ENCODE peak calls at places on chromosomes 4 and X, in four cellular contexts. N is tibial artery, G is GM23338, S is fibroblast of the aortic adventitia. T is an unnamed sample.
A peak's percentile ranks its signal among the peaks of the same experiment; 100 is the strongest.

GRCh38 chr4:55069248-55069647 is 56.1 kb downstream of the KDR start:
- DNase-seq in N (no peak), G (no peak), S (peak; percentile 54), T (no peak)

GRCh38 chr4:2333356-2333841 is 71.5 kb upstream of the MXD4 start:
- DNase-seq in N (peak; percentile 58), G (no peak), S (no peak), T (no peak)

GRCh38 chr4:4859010-4859798 is at the start of gene MSX1:
- DNase-seq in N (peak; percentile 90), G (peak; percentile 95), S (peak; percentile 83), T (peak; percentile 89)

GRCh38 chr4:53012738-53013137 is 150.6 kb downstream of the RASL11B start:
- DNase-seq in N (no peak), G (no peak), S (peak; percentile 56), T (no peak)

GRCh38 chrX:44011505-44011904 is 38.3 kb upstream of the NDP start:
- DNase-seq in N (no peak), G (no peak), S (no peak), T (no peak)

GRCh38 chr4:119010909-119011606 is 122.4 kb downstream of the SYNPO2 start:
- DNase-seq in N (peak; percentile 91), G (no peak), S (peak; percentile 26), T (peak; percentile 87)

GRCh38 chr4:103150677-103151076 is 47.5 kb downstream of the CENPE start:
- DNase-seq in N (no peak), G (no peak), S (peak; percentile 29), T (no peak)

GRCh38 chr4:121693450-121693849 is 3.3 kb downstream of the ANXA5 start:
- DNase-seq in N (no peak), G (no peak), S (peak; percentile 50), T (no peak)

GRCh38 chr4:184826315-184827266 is 823 bp upstream of the ACSL1 start:
- DNase-seq in N (no peak), G (peak; percentile 41), S (no peak), T (peak; percentile 64)

GRCh38 chr4:23728393-23728792 is 161.5 kb downstream of the PPARGC1A start:
- DNase-seq in N (no peak), G (no peak), S (peak; percentile 79), T (no peak)

GRCh38 chr4:84503495-84504437 is 4.7 kb upstream of the NKX6-1 start:
- DNase-seq in N (no peak), G (peak; percentile 91), S (peak; percentile 75), T (no peak)

GRCh38 chrX:56232221-56233082 is at the start of gene KLF8:
- DNase-seq in N (peak; percentile 84), G (peak; percentile 72), S (no peak), T (peak; percentile 33)

GRCh38 chrX:123481908-123482873 is 250.7 kb downstream of the THOC2 start:
- DNase-seq in N (no peak), G (peak; percentile 35), S (peak; percentile 70), T (no peak)

GRCh38 chr4:8857682-8858187 is 13.9 kb downstream of the HMX1 start:
- DNase-seq in N (no peak), G (peak; percentile 56), S (no peak), T (no peak)

GRCh38 chrX:103586314-103586646 is 965 bp downstream of the TCEAL4 start:
- DNase-seq in N (no peak), G (no peak), S (peak; percentile 10), T (no peak)

GRCh38 chr4:103424853-103425252 is 226.7 kb upstream of the CENPE start:
- DNase-seq in N (no peak), G (peak; percentile 29), S (no peak), T (no peak)

GRCh38 chr4:142383800-142384470 is 462.2 kb downstream of the INPP4B start:
- DNase-seq in N (no peak), G (no peak), S (no peak), T (no peak)

GRCh38 chr4:2257361-2258001 is 4.4 kb downstream of the MXD4 start:
- DNase-seq in N (peak; percentile 71), G (no peak), S (no peak), T (peak; percentile 49)

GRCh38 chr4:158799013-158799770 is 30.4 kb downstream of the FNIP2 start:
- DNase-seq in N (no peak), G (no peak), S (no peak), T (no peak)

GRCh38 chr4:118279920-118280432 is 72.8 kb downstream of the PRSS12 start:
- DNase-seq in N (no peak), G (no peak), S (peak; percentile 20), T (no peak)

GRCh38 chr4:2689825-2690700 is 66.1 kb downstream of the TNIP2 start:
- DNase-seq in N (peak; percentile 75), G (no peak), S (no peak), T (peak; percentile 27)

GRCh38 chr4:78642934-78643333 is 91.4 kb downstream of the ANXA3 start:
- DNase-seq in N (no peak), G (no peak), S (no peak), T (no peak)

GRCh38 chr4:26235500-26235899 is 85.3 kb upstream of the RBPJ start:
- DNase-seq in N (peak; percentile 82), G (no peak), S (peak; percentile 92), T (peak; percentile 66)

GRCh38 chr4:86302242-86302641 is 57.6 kb downstream of the MAPK10 start:
- DNase-seq in N (no peak), G (peak; percentile 76), S (peak; percentile 80), T (no peak)
- H3K4me3 ChIP-seq in N (no peak overlapping the region), G (no peak overlapping the region), S (no peak overlapping the region), T (no peak overlapping the region)

GRCh38 chrX:23954396-23954795 is 46.6 kb downstream of the CXorf58 start:
- DNase-seq in N (no peak), G (peak; percentile 1), S (no peak), T (no peak)

GRCh38 chrX:23953908-23954269 is 46.1 kb downstream of the CXorf58 start:
- DNase-seq in N (no peak), G (no peak), S (no peak), T (no peak)

GRCh38 chrX:23952984-23953907 is 45.4 kb downstream of the CXorf58 start:
- DNase-seq in N (no peak), G (peak; percentile 43), S (no peak), T (no peak)

DNA sequence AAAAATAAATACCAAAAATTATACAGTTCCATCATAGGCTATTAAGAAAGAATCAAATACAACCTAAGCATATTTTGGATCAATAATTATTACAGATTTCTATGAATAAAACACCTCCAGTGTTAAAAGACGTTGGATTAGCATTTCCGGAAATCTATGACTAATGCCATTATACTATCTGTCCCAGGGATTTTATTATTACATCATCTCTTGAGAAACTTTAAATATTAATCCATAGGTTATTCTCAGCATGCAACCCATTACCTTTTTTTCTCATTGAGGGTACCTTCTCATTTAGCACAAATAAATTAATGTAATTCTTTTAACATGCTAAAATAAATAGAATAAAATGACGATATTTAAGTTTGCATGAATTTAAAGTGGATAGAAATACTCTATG is 44.6 kb downstream of the CXorf58 start:
- DNase-seq in N (no peak), G (no peak), S (no peak), T (no peak)
- H3K4me3 ChIP-seq in N (no peak overlapping the region), G (no peak overlapping the region), S (no peak overlapping the region), T (no peak overlapping the region)

DNA sequence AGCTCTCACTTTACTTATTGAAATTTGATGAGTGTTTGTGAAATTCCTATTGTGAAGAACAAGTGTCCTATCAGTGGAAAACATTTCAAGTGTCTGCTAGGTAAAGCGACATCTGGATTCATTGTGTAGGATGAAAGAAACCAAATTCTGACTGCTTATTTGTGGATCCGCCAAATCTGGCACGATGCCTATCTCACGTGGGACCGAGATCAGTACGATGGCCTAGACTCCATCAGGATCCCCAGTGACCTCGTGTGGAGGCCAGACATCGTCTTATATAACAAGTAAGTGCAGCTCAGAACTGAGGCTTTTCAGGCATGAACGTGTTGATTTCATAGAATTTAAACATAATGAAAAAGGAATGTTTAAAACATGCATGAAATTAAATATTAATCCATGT is 1.9 kb downstream of the CHRNA9 start:
- DNase-seq in N (no peak), G (no peak), S (no peak), T (no peak)
- H3K4me3 ChIP-seq in N (no peak overlapping the region), G (no peak overlapping the region), S (no peak overlapping the region), T (no peak overlapping the region)

GRCh38 chr4:139112650-139113049 is 64.4 kb downstream of the ELF2 start:
- DNase-seq in N (no peak), G (no peak), S (no peak), T (no peak)

GRCh38 chr4:139118365-139118764 is 58.7 kb downstream of the ELF2 start:
- DNase-seq in N (no peak), G (no peak), S (no peak), T (no peak)

GRCh38 chr4:139115226-139115625 is 61.8 kb downstream of the ELF2 start:
- DNase-seq in N (no peak), G (no peak), S (no peak), T (no peak)
- H3K4me3 ChIP-seq in N (no peak overlapping the region), G (no peak overlapping the region), S (no peak overlapping the region), T (no peak overlapping the region)

DNA sequence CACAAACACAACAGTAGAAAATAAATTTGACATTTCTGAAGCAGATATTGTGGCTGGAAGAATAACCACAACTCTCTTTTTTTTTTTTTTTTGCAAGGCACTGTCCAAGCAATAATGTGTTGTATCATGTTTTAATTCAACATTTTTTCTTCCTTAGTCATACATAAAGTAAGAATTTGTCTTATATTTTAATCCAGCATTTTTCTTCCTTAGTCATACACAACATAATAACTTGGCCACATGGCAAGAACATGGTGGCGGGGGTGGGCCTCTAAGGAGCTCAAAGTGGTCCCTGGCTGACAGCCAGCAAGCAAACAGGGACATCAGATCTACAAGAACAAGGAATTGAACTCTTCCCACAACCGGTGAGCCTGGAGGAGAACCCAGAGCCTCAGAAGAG is 20.2 kb downstream of the FBXW7 start:
- DNase-seq in N (no peak), G (no peak), S (peak; percentile 71), T (no peak)
- H3K4me3 ChIP-seq in N (no peak overlapping the region), G (no peak overlapping the region), S (no peak overlapping the region), T (no peak overlapping the region)

GRCh38 chr4:48484494-48485168 is 1.5 kb downstream of the SLC10A4 start:
- DNase-seq in N (no peak), G (peak; percentile 47), S (no peak), T (no peak)

GRCh38 chr4:48481581-48481980 is 1.6 kb upstream of the SLC10A4 start:
- DNase-seq in N (no peak), G (no peak), S (no peak), T (no peak)

GRCh38 chr4:48483006-48483776 is at the start of gene SLC10A4:
- DNase-seq in N (no peak), G (peak; percentile 70), S (no peak), T (peak; percentile 18)

GRCh38 chr4:48478273-48478672 is 4.9 kb upstream of the SLC10A4 start:
- DNase-seq in N (no peak), G (no peak), S (no peak), T (no peak)

DNA sequence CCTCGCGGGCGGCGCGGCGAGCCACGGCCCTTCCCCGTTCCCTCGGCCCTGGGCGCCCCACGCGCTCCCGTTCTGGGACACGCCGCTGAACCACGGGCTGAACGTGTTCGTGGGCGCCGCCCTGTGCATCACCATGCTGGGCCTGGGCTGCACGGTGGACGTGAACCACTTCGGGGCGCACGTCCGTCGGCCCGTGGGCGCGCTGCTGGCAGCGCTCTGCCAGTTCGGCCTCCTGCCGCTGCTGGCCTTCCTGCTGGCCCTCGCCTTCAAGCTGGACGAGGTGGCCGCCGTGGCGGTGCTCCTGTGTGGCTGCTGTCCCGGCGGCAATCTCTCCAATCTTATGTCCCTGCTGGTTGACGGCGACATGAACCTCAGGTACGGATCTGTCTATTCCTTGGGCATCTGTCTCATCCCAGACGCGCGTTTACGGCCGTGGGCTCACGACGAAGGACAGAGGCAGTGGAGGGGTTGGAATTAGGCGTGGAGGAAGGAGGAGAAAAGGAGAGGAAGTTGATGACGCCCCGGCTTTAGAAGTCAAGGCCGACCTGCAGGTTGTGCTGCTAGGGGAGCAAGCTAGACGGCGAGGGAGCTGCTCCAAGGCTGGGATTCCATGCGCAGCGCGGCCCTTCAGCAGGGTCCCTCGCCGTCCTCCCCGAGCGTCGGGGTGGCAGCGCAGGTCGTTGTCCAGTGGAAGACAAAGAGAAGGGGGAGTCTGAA is 792 bp downstream of the SLC10A4 start:
- DNase-seq in N (no peak), G (peak; percentile 54), S (no peak), T (peak; percentile 47)
- H3K4me3 ChIP-seq in N (peak overlapping the region; percentile 11), G (peak overlapping the region; percentile 69), S (no peak overlapping the region), T (peak overlapping the region; percentile 54)